ENCODE peak calls at places on chromosome 4, in five cellular contexts. K is lower leg skin; P is lung; Q is naive thymus-derived CD8-positive, alpha-beta T cell; A is stimulated activated CD4-positive, alpha-beta T cell treated with anti-CD3 and anti-CD28 coated beads, Interleukin-2, amount 100 ng/mL, for 24 hours. W is an unnamed sample.

GRCh38 chr4:95556460-95556859 is 7.7 kb upstream of the UNC5C start:
- DNase-seq in K (no peak), P (no peak), Q (no peak), A (no peak), W (no peak)

GRCh38 chr4:17336524-17336941 is 175.4 kb downstream of the QDPR start:
- DNase-seq in K (peak; percentile 24), P (no peak), Q (peak; percentile 89), A (peak; percentile 76), W (peak; percentile 18)

GRCh38 chr4:147760695-147761094 is 28.8 kb downstream of the ARHGAP10 start:
- DNase-seq in K (no peak), P (no peak), Q (no peak), A (no peak), W (no peak)

GRCh38 chr4:66920514-66920913 is 624.8 kb downstream of the CENPC start:
- DNase-seq in K (no peak), P (no peak), Q (no peak), A (no peak), W (no peak)

GRCh38 chr4:3034231-3034630 is 40.1 kb downstream of the HTT-AS start:
- DNase-seq in K (no peak), P (no peak), Q (no peak), A (no peak), W (no peak)

GRCh38 chr4:98151145-98151929 is 8.1 kb upstream of the STPG2 start:
- DNase-seq in K (no peak), P (no peak), Q (no peak), A (no peak), W (no peak)

GRCh38 chr4:20825493-20825892 is 125.2 kb downstream of the PACRGL start:
- DNase-seq in K (no peak), P (no peak), Q (no peak), A (no peak), W (no peak)

GRCh38 chr4:128516568-128516967 is 229.0 kb upstream of the PGRMC2 start:
- DNase-seq in K (no peak), P (no peak), Q (no peak), A (no peak), W (no peak)

GRCh38 chr4:70903282-70903603 is 1.1 kb downstream of the MOB1B start:
- DNase-seq in K (no peak), P (no peak), Q (no peak), A (no peak), W (no peak)

GRCh38 chr4:5797866-5798265 is 86.9 kb downstream of the EVC start:
- DNase-seq in K (no peak), P (no peak), Q (no peak), A (no peak), W (no peak)

GRCh38 chr4:62014982-62015739 is 815.0 kb downstream of the ADGRL3 start:
- DNase-seq in K (no peak), P (no peak), Q (no peak), A (no peak), W (no peak)

GRCh38 chr4:110637408-110638131 is 14.7 kb upstream of the PITX2 start:
- DNase-seq in K (no peak), P (no peak), Q (no peak), A (no peak), W (no peak)

GRCh38 chr4:38523524-38524448 is 140.2 kb upstream of the KLF3 start:
- DNase-seq in K (peak; percentile 40), P (no peak), Q (no peak), A (peak; percentile 63), W (no peak)

GRCh38 chr4:53935780-53936179 is 128.6 kb downstream of the CHIC2 start:
- DNase-seq in K (no peak), P (no peak), Q (no peak), A (no peak), W (no peak)

GRCh38 chr4:164761233-164761632 is 7.3 kb downstream of the SMIM31 start:
- DNase-seq in K (no peak), P (no peak), Q (no peak), A (no peak), W (no peak)

GRCh38 chr4:112908511-112908910 is 140.9 kb upstream of the ANK2 start:
- DNase-seq in K (no peak), P (no peak), Q (no peak), A (no peak), W (no peak)

GRCh38 chr4:148225639-148226038 is 216.6 kb downstream of the NR3C2 start:
- DNase-seq in K (no peak), P (no peak), Q (no peak), A (no peak), W (no peak)

GRCh38 chr4:140125374-140125773 is 28.6 kb downstream of the MAML3 start:
- DNase-seq in K (no peak), P (no peak), Q (no peak), A (no peak), W (no peak)

GRCh38 chr4:75849459-75849858 is 52.8 kb downstream of the PPEF2 start:
- DNase-seq in K (no peak), P (no peak), Q (no peak), A (no peak), W (no peak)

GRCh38 chr4:179352221-179352620 is 1910.0 kb upstream of the AGA start:
- DNase-seq in K (no peak), P (no peak), Q (no peak), A (no peak), W (no peak)

GRCh38 chr4:182925298-182925738 is 8.1 kb upstream of the DCTD start:
- DNase-seq in K (no peak), P (peak; percentile 48), Q (peak; percentile 81), A (peak; percentile 48), W (peak; percentile 31)

GRCh38 chr4:47451657-47452056 is 11.8 kb downstream of the COMMD8 start:
- DNase-seq in K (no peak), P (no peak), Q (no peak), A (no peak), W (no peak)

GRCh38 chr4:154076921-154077320 is 288.0 kb upstream of the SFRP2 start:
- DNase-seq in K (no peak), P (no peak), Q (no peak), A (no peak), W (no peak)

GRCh38 chr4:143017210-143017609 is 167.5 kb upstream of the USP38 start:
- DNase-seq in K (no peak), P (no peak), Q (no peak), A (no peak), W (no peak)

GRCh38 chr4:144421839-144422565 is 224.0 kb upstream of the HHIP start:
- DNase-seq in K (no peak), P (no peak), Q (no peak), A (no peak), W (no peak)

GRCh38 chr4:171651071-171651470 is 162.1 kb upstream of the GALNTL6 start:
- DNase-seq in K (no peak), P (no peak), Q (no peak), A (no peak), W (no peak)

W was measured in effector CD8-positive, alpha-beta T cell.